ENCODE peak calls at places on chromosome 17, in five cellular contexts. One of them, this sample, is unnamed.

GRCh38 chr17:82283208-82283749 is 9.8 kb upstream of the CSNK1D start:
- DNase-seq in HCT116: no peak
- DNase-seq in GM12878: no peak
- DNase-seq in K562: peak
- DNase-seq in H1: no peak
- DNase-seq in this sample: no peak

GRCh38 chr17:2050871-2051387 is 4.0 kb upstream of the HIC1 start:
- DNase-seq in HCT116: no peak
- DNase-seq in GM12878: no peak
- DNase-seq in K562: no peak
- DNase-seq in H1: peak
- DNase-seq in this sample: no peak

GRCh38 chr17:50269477-50270429 is 4.5 kb upstream of the TMEM92 start:
- DNase-seq in HCT116: peak
- DNase-seq in GM12878: peak
- DNase-seq in K562: peak
- DNase-seq in H1: peak
- DNase-seq in this sample: no peak

GRCh38 chr17:60604686-60605334 is 4.8 kb downstream of the PPM1D start:
- DNase-seq in HCT116: peak
- DNase-seq in GM12878: no peak
- DNase-seq in K562: no peak
- DNase-seq in H1: peak
- DNase-seq in this sample: no peak

GRCh38 chr17:5362162-5362811 is 57.2 kb downstream of the NUP88 start:
- DNase-seq in HCT116: no peak
- DNase-seq in GM12878: no peak
- DNase-seq in K562: no peak
- DNase-seq in H1: no peak
- DNase-seq in this sample: no peak

GRCh38 chr17:41415833-41416335 is 8.5 kb downstream of the KRT37 start:
- DNase-seq in HCT116: no peak
- DNase-seq in GM12878: no peak
- DNase-seq in K562: no peak
- DNase-seq in H1: no peak
- DNase-seq in this sample: no peak

GRCh38 chr17:78268960-78269892 is 37.8 kb downstream of the TMEM235 start:
- DNase-seq in HCT116: no peak
- DNase-seq in GM12878: no peak
- DNase-seq in K562: no peak
- DNase-seq in H1: peak
- DNase-seq in this sample: no peak

GRCh38 chr17:6463616-6464445 is 19.6 kb downstream of the PIMREG start:
- DNase-seq in HCT116: no peak
- DNase-seq in GM12878: no peak
- DNase-seq in K562: no peak
- DNase-seq in H1: no peak
- DNase-seq in this sample: no peak

GRCh38 chr17:31673076-31673475 is 186.0 kb downstream of the COPRS start:
- DNase-seq in HCT116: no peak
- DNase-seq in GM12878: no peak
- DNase-seq in K562: no peak
- DNase-seq in H1: no peak
- DNase-seq in this sample: no peak

GRCh38 chr17:17681744-17682292 is 560 bp downstream of the RAI1 start:
- DNase-seq in HCT116: no peak
- DNase-seq in GM12878: no peak
- DNase-seq in K562: peak
- DNase-seq in H1: no peak
- DNase-seq in this sample: no peak

GRCh38 chr17:16120937-16121336 is 94.4 kb downstream of the NCOR1 start:
- DNase-seq in HCT116: no peak
- DNase-seq in GM12878: no peak
- DNase-seq in K562: no peak
- DNase-seq in H1: no peak
- DNase-seq in this sample: no peak

GRCh38 chr17:81735181-81736102 is 23.4 kb downstream of the SLC25A10 start:
- DNase-seq in HCT116: no peak
- DNase-seq in GM12878: peak
- DNase-seq in K562: peak
- DNase-seq in H1: no peak
- DNase-seq in this sample: no peak

GRCh38 chr17:14745122-14745521 is 444.2 kb downstream of the HS3ST3B1 start:
- DNase-seq in HCT116: no peak
- DNase-seq in GM12878: no peak
- DNase-seq in K562: no peak
- DNase-seq in H1: no peak
- DNase-seq in this sample: no peak

GRCh38 chr17:33977729-33978514 is 277.2 kb upstream of the CCL2 start:
- DNase-seq in HCT116: no peak
- DNase-seq in GM12878: no peak
- DNase-seq in K562: no peak
- DNase-seq in H1: no peak
- DNase-seq in this sample: no peak

GRCh38 chr17:73096866-73097265 is 4.4 kb upstream of the SLC39A11 start:
- DNase-seq in HCT116: no peak
- DNase-seq in GM12878: no peak
- DNase-seq in K562: no peak
- DNase-seq in H1: no peak
- DNase-seq in this sample: no peak

GRCh38 chr17:38746004-38746892 is 1.9 kb downstream of the PCGF2 start:
- DNase-seq in HCT116: no peak
- DNase-seq in GM12878: no peak
- DNase-seq in K562: no peak
- DNase-seq in H1: no peak
- DNase-seq in this sample: no peak

GRCh38 chr17:82843904-82844640 is 4.2 kb upstream of the ZNF750 start:
- DNase-seq in HCT116: no peak
- DNase-seq in GM12878: no peak
- DNase-seq in K562: no peak
- DNase-seq in H1: no peak
- DNase-seq in this sample: no peak

GRCh38 chr17:81025065-81025751 is 9.7 kb upstream of the BAIAP2 start:
- DNase-seq in HCT116: no peak
- DNase-seq in GM12878: no peak
- DNase-seq in K562: no peak
- DNase-seq in H1: no peak
- DNase-seq in this sample: no peak

GRCh38 chr17:69945698-69946185 is 129.3 kb upstream of the KCNJ16 start:
- DNase-seq in HCT116: no peak
- DNase-seq in GM12878: no peak
- DNase-seq in K562: no peak
- DNase-seq in H1: no peak
- DNase-seq in this sample: no peak

GRCh38 chr17:41367426-41368075 is 2.1 kb downstream of the KRT33B start:
- DNase-seq in HCT116: no peak
- DNase-seq in GM12878: no peak
- DNase-seq in K562: no peak
- DNase-seq in H1: no peak
- DNase-seq in this sample: no peak

GRCh38 chr17:16818821-16819683 is 129.0 kb downstream of the CCDC144A start:
- DNase-seq in HCT116: no peak
- DNase-seq in GM12878: no peak
- DNase-seq in K562: peak
- DNase-seq in H1: no peak
- DNase-seq in this sample: no peak

GRCh38 chr17:16906670-16907069 is 65.2 kb downstream of the TNFRSF13B start:
- DNase-seq in HCT116: no peak
- DNase-seq in GM12878: no peak
- DNase-seq in K562: no peak
- DNase-seq in H1: no peak
- DNase-seq in this sample: no peak

GRCh38 chr17:43556292-43556691 is 10.2 kb upstream of the ETV4 start:
- DNase-seq in HCT116: no peak
- DNase-seq in GM12878: no peak
- DNase-seq in K562: peak
- DNase-seq in H1: no peak
- DNase-seq in this sample: no peak

GRCh38 chr17:80068301-80069160 is 32.1 kb downstream of the CCDC40 start:
- DNase-seq in HCT116: no peak
- DNase-seq in GM12878: no peak
- DNase-seq in K562: peak
- DNase-seq in H1: no peak
- DNase-seq in this sample: no peak

GRCh38 chr17:55482591-55483389 is 28.5 kb downstream of the SMIM36 start:
- DNase-seq in HCT116: no peak
- DNase-seq in GM12878: no peak
- DNase-seq in K562: no peak
- DNase-seq in H1: no peak
- DNase-seq in this sample: no peak

GRCh38 chr17:31339906-31340661 is 18.7 kb upstream of the EVI2A start:
- DNase-seq in HCT116: no peak
- DNase-seq in GM12878: no peak
- DNase-seq in K562: peak
- DNase-seq in H1: no peak
- DNase-seq in this sample: no peak

GRCh38 chr17:75173526-75173925 is 9.2 kb downstream of the SUMO2 start:
- DNase-seq in HCT116: no peak
- DNase-seq in GM12878: no peak
- DNase-seq in K562: no peak
- DNase-seq in H1: no peak
- DNase-seq in this sample: no peak
- TF ChIP-seq ZNF274 in HCT116: no peak
- TF ChIP-seq ZNF274 in GM12878: no peak
- TF ChIP-seq ZNF274 in K562: no peak
- TF ChIP-seq ZNF274 in H1: no peak
- TF ChIP-seq ZNF274 in this sample: no peak

GRCh38 chr17:45384800-45385262 is 47.8 kb downstream of the ARHGAP27 start:
- DNase-seq in HCT116: no peak
- DNase-seq in GM12878: no peak
- DNase-seq in K562: no peak
- DNase-seq in H1: peak
- DNase-seq in this sample: no peak

GRCh38 chr17:45382982-45383381 is 49.7 kb downstream of the ARHGAP27 start:
- DNase-seq in HCT116: no peak
- DNase-seq in GM12878: no peak
- DNase-seq in K562: no peak
- DNase-seq in H1: no peak
- DNase-seq in this sample: no peak

GRCh38 chr17:45386180-45386579 is 46.5 kb downstream of the ARHGAP27 start:
- DNase-seq in HCT116: no peak
- DNase-seq in GM12878: no peak
- DNase-seq in K562: no peak
- DNase-seq in H1: no peak
- DNase-seq in this sample: no peak

GRCh38 chr17:45385331-45385997 is 47.2 kb downstream of the ARHGAP27 start:
- DNase-seq in HCT116: peak
- DNase-seq in GM12878: peak
- DNase-seq in K562: peak
- DNase-seq in H1: peak
- DNase-seq in this sample: peak

DNA sequence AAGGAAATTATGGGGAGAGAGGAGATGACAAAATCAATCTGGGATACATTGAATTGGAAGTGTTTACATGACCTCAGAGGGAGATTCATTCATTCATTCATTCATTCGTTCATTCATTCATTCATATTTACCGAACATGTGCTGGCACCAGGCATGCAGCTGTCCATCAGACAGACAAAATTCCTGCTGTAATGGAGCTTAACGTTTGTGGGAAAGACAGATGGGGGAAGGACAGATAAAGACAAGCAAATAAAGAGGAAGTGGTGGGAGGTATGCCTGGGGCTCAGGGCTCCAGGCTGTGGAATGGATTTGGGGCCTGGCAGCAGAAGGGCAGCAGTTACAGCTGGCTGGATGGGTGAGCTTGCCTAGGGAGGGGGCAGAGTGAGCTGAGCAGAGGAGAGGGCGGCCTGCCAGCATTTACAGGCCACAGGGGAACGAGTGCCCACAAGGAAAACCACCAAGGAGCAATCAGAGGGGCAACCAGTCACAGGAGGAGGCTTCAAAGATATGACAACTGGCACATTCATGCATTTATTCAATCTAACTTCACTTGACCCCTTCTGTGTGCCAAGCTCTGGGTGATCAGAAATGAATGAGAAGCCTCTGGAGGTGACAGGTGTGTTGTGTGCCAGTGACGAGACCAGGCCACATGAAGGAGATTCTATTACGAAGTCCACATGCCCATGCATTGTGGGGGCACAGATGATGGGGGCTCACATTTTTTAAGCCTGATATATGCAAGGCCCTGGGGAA is 48.4 kb downstream of the ARHGAP27 start:
- DNase-seq in HCT116: no peak
- DNase-seq in GM12878: no peak
- DNase-seq in K562: no peak
- DNase-seq in H1: no peak
- DNase-seq in this sample: no peak
- H3K4me3 ChIP-seq in HCT116: no peak
- H3K4me3 ChIP-seq in GM12878: no peak
- H3K4me3 ChIP-seq in K562: no peak
- H3K4me3 ChIP-seq in H1: no peak
- H3K4me3 ChIP-seq in this sample: no peak

GRCh38 chr17:10516638-10517037 is 1.7 kb downstream of the MYH1 start:
- DNase-seq in HCT116: no peak
- DNase-seq in GM12878: no peak
- DNase-seq in K562: no peak
- DNase-seq in H1: no peak
- DNase-seq in this sample: no peak

GRCh38 chr17:10516065-10516464 is 2.3 kb downstream of the MYH1 start:
- DNase-seq in HCT116: no peak
- DNase-seq in GM12878: no peak
- DNase-seq in K562: no peak
- DNase-seq in H1: no peak
- DNase-seq in this sample: no peak

GRCh38 chr17:10521949-10522348 is 3.6 kb upstream of the MYH1 start:
- DNase-seq in HCT116: no peak
- DNase-seq in GM12878: no peak
- DNase-seq in K562: no peak
- DNase-seq in H1: no peak
- DNase-seq in this sample: no peak

GRCh38 chr17:10523043-10523442 is 4.7 kb upstream of the MYH1 start:
- DNase-seq in HCT116: no peak
- DNase-seq in GM12878: no peak
- DNase-seq in K562: no peak
- DNase-seq in H1: no peak
- DNase-seq in this sample: no peak

GRCh38 chr17:10518271-10519037 is at the start of gene MYH1:
- DNase-seq in HCT116: no peak
- DNase-seq in GM12878: no peak
- DNase-seq in K562: no peak
- DNase-seq in H1: no peak
- DNase-seq in this sample: no peak
- TF ChIP-seq ZNF274 in HCT116: no peak
- TF ChIP-seq ZNF274 in GM12878: no peak
- TF ChIP-seq ZNF274 in K562: no peak
- TF ChIP-seq ZNF274 in H1: no peak
- TF ChIP-seq ZNF274 in this sample: no peak

DNA sequence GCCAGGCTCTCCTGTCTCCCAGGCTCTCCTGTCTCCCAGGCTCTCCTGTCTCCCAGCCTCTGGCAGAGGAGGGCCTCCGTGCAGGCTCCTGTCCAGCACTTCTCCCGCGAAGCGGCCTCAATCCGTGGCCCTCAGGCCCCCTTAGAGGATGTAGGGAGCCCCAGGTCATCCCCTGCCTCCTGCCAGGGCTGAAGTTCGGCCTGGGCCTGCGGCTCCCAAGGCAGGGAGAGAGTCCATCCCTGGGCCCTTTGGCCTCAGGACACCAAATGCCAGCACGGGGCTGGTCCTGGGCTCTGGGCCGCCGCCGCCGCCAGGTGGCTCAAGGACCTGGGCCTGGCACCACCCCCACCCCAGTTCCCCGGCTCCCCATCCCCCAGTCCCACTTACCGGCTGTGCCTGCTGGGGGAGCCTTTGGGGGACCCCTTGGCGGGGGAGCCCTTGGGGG is 370 bp downstream of the EVPL start:
- DNase-seq in HCT116: no peak
- DNase-seq in GM12878: no peak
- DNase-seq in K562: no peak
- DNase-seq in H1: no peak
- DNase-seq in this sample: no peak
- H3K4me3 ChIP-seq in HCT116: peak
- H3K4me3 ChIP-seq in GM12878: no peak
- H3K4me3 ChIP-seq in K562: no peak
- H3K4me3 ChIP-seq in H1: no peak
- H3K4me3 ChIP-seq in this sample: no peak

This sample was measured in NT2/D1.